ENCODE peak calls at places on chromosomes 7 and 10, in four cellular contexts. A is pons, Q is brain pericyte, G is ELF-1. N is an unnamed sample.

GRCh38 chr7:102453319-102453718 is 11.3 kb downstream of the ALKBH4 start:
- DNase-seq in Q (no peak), A (no peak), G (no peak), N (no peak)

GRCh38 chr7:149722356-149722957 is 50.9 kb downstream of the ZNF467 start:
- DNase-seq in A (no peak), Q (no peak), G (no peak), N (no peak)

GRCh38 chr10:88553116-88553752 is 29.9 kb downstream of the RNLS start:
- DNase-seq in A (peak; percentile 81), Q (peak; percentile 29), G (no peak), N (no peak)

GRCh38 chr10:29596826-29597225 is 37.9 kb downstream of the SVIL start:
- DNase-seq in G (no peak), A (no peak), Q (no peak), N (no peak)

GRCh38 chr10:35184527-35185171 is 58.0 kb downstream of the CREM start:
- DNase-seq in Q (no peak), A (no peak), G (no peak), N (no peak)

GRCh38 chr7:157679607-157680006 is 342.8 kb downstream of the DNAJB6 start:
- DNase-seq in Q (no peak), A (no peak), G (no peak), N (no peak)

GRCh38 chr7:106775552-106775936 is 89.5 kb upstream of the PIK3CG start:
- DNase-seq in G (no peak), A (no peak), Q (no peak), N (no peak)

GRCh38 chr10:72309290-72310240 is 35.8 kb downstream of the DDIT4 start:
- DNase-seq in A (no peak), G (no peak), Q (no peak), N (no peak)

N was measured in nucleus accumbens.